ENCODE peak calls at places on chromosomes 12 and 14, in ten cellular contexts. One of them, this sample, is unnamed.

GRCh38 chr14:78157855-78158436 is 12.2 kb upstream of the NRXN3 start:
- DNase-seq in colonic mucosa: no peak
- DNase-seq in fibroblast of villous mesenchyme: peak; percentile 6
- DNase-seq in CD4-positive, CD25-positive, alpha-beta regulatory T cell: no peak
- DNase-seq in HepG2: peak; percentile 3
- DNase-seq in K562: peak; percentile 14
- DNase-seq in cardiac muscle cell: peak; percentile 24
- DNase-seq in trophoblast cell: no peak
- DNase-seq in upper lobe of left lung: no peak
- DNase-seq in A549: no peak
- DNase-seq in this sample: no peak

GRCh38 chr12:127223011-127223410 is 1044.0 kb upstream of the TMEM132C start:
- DNase-seq in HepG2: no peak
- DNase-seq in trophoblast cell: no peak
- DNase-seq in cardiac muscle cell: no peak
- DNase-seq in CD4-positive, CD25-positive, alpha-beta regulatory T cell: no peak
- DNase-seq in A549: no peak
- DNase-seq in fibroblast of villous mesenchyme: no peak
- DNase-seq in colonic mucosa: no peak
- DNase-seq in K562: no peak
- DNase-seq in upper lobe of left lung: no peak
- DNase-seq in this sample: no peak

GRCh38 chr12:93686572-93687365 is 9.6 kb downstream of the CRADD start:
- DNase-seq in colonic mucosa: no peak
- DNase-seq in cardiac muscle cell: no peak
- DNase-seq in CD4-positive, CD25-positive, alpha-beta regulatory T cell: no peak
- DNase-seq in HepG2: no peak
- DNase-seq in upper lobe of left lung: no peak
- DNase-seq in trophoblast cell: no peak
- DNase-seq in K562: no peak
- DNase-seq in A549: no peak
- DNase-seq in fibroblast of villous mesenchyme: no peak
- DNase-seq in this sample: no peak

GRCh38 chr12:56863789-56864188 is 70.4 kb downstream of the SDR9C7 start:
- DNase-seq in cardiac muscle cell: no peak
- DNase-seq in HepG2: no peak
- DNase-seq in colonic mucosa: no peak
- DNase-seq in K562: no peak
- DNase-seq in trophoblast cell: no peak
- DNase-seq in A549: no peak
- DNase-seq in fibroblast of villous mesenchyme: no peak
- DNase-seq in upper lobe of left lung: no peak
- DNase-seq in CD4-positive, CD25-positive, alpha-beta regulatory T cell: no peak
- DNase-seq in this sample: no peak

GRCh38 chr12:88419794-88420193 is 160.5 kb downstream of the KITLG start:
- DNase-seq in A549: no peak
- DNase-seq in cardiac muscle cell: peak; percentile 65
- DNase-seq in CD4-positive, CD25-positive, alpha-beta regulatory T cell: no peak
- DNase-seq in trophoblast cell: no peak
- DNase-seq in HepG2: no peak
- DNase-seq in K562: no peak
- DNase-seq in upper lobe of left lung: no peak
- DNase-seq in fibroblast of villous mesenchyme: no peak
- DNase-seq in colonic mucosa: no peak
- DNase-seq in this sample: no peak

GRCh38 chr14:72781476-72782181 is 112.3 kb downstream of the DPF3 start:
- DNase-seq in A549: peak; percentile 24
- DNase-seq in trophoblast cell: peak; percentile 7
- DNase-seq in fibroblast of villous mesenchyme: peak; percentile 49
- DNase-seq in K562: no peak
- DNase-seq in colonic mucosa: peak; percentile 3
- DNase-seq in HepG2: peak; percentile 84
- DNase-seq in upper lobe of left lung: no peak
- DNase-seq in cardiac muscle cell: peak; percentile 50
- DNase-seq in CD4-positive, CD25-positive, alpha-beta regulatory T cell: no peak
- DNase-seq in this sample: no peak

GRCh38 chr12:103679771-103680170 is 92.7 kb downstream of the STAB2 start:
- DNase-seq in CD4-positive, CD25-positive, alpha-beta regulatory T cell: no peak
- DNase-seq in trophoblast cell: no peak
- DNase-seq in fibroblast of villous mesenchyme: no peak
- DNase-seq in HepG2: no peak
- DNase-seq in A549: no peak
- DNase-seq in K562: no peak
- DNase-seq in upper lobe of left lung: no peak
- DNase-seq in cardiac muscle cell: no peak
- DNase-seq in colonic mucosa: no peak
- DNase-seq in this sample: no peak

GRCh38 chr12:64890873-64891468 is 66.5 kb downstream of the TBC1D30 start:
- DNase-seq in CD4-positive, CD25-positive, alpha-beta regulatory T cell: peak; percentile 59
- DNase-seq in upper lobe of left lung: no peak
- DNase-seq in trophoblast cell: no peak
- DNase-seq in fibroblast of villous mesenchyme: peak; percentile 73
- DNase-seq in colonic mucosa: no peak
- DNase-seq in HepG2: peak; percentile 61
- DNase-seq in cardiac muscle cell: peak; percentile 77
- DNase-seq in A549: peak; percentile 44
- DNase-seq in K562: peak; percentile 50
- DNase-seq in this sample: no peak

GRCh38 chr12:52049286-52049685 is 2.0 kb upstream of the NR4A1 start:
- DNase-seq in trophoblast cell: no peak
- DNase-seq in A549: no peak
- DNase-seq in CD4-positive, CD25-positive, alpha-beta regulatory T cell: no peak
- DNase-seq in upper lobe of left lung: no peak
- DNase-seq in colonic mucosa: no peak
- DNase-seq in cardiac muscle cell: no peak
- DNase-seq in HepG2: no peak
- DNase-seq in fibroblast of villous mesenchyme: no peak
- DNase-seq in K562: no peak
- DNase-seq in this sample: no peak

GRCh38 chr12:52050116-52050770 is 999 bp upstream of the NR4A1 start:
- DNase-seq in CD4-positive, CD25-positive, alpha-beta regulatory T cell: no peak
- DNase-seq in K562: no peak
- DNase-seq in A549: no peak
- DNase-seq in trophoblast cell: no peak
- DNase-seq in colonic mucosa: peak; percentile 57
- DNase-seq in cardiac muscle cell: peak; percentile 70
- DNase-seq in HepG2: no peak
- DNase-seq in fibroblast of villous mesenchyme: peak; percentile 55
- DNase-seq in upper lobe of left lung: no peak
- DNase-seq in this sample: no peak

GRCh38 chr12:52050771-52051541 is at the start of gene NR4A1:
- DNase-seq in A549: peak; percentile 95
- DNase-seq in trophoblast cell: peak; percentile 77
- DNase-seq in HepG2: peak; percentile 85
- DNase-seq in cardiac muscle cell: peak; percentile 98
- DNase-seq in fibroblast of villous mesenchyme: peak; percentile 98
- DNase-seq in colonic mucosa: peak; percentile 99
- DNase-seq in K562: peak; percentile 97
- DNase-seq in CD4-positive, CD25-positive, alpha-beta regulatory T cell: peak; percentile 98
- DNase-seq in upper lobe of left lung: peak; percentile 100
- DNase-seq in this sample: peak; percentile 99

GRCh38 chr12:52046859-52047258 is 4.4 kb upstream of the NR4A1 start:
- DNase-seq in K562: no peak
- DNase-seq in upper lobe of left lung: no peak
- DNase-seq in cardiac muscle cell: no peak
- DNase-seq in CD4-positive, CD25-positive, alpha-beta regulatory T cell: no peak
- DNase-seq in A549: no peak
- DNase-seq in trophoblast cell: no peak
- DNase-seq in colonic mucosa: no peak
- DNase-seq in fibroblast of villous mesenchyme: no peak
- DNase-seq in HepG2: no peak
- DNase-seq in this sample: no peak

GRCh38 chr12:52049688-52050087 is 1.6 kb upstream of the NR4A1 start:
- DNase-seq in HepG2: no peak
- DNase-seq in trophoblast cell: no peak
- DNase-seq in upper lobe of left lung: no peak
- DNase-seq in fibroblast of villous mesenchyme: no peak
- DNase-seq in A549: no peak
- DNase-seq in CD4-positive, CD25-positive, alpha-beta regulatory T cell: no peak
- DNase-seq in colonic mucosa: peak; percentile 20
- DNase-seq in K562: no peak
- DNase-seq in cardiac muscle cell: no peak
- DNase-seq in this sample: no peak
- H3K4me3 ChIP-seq in HepG2: no peak overlapping the region
- H3K4me3 ChIP-seq in trophoblast cell: no peak overlapping the region
- H3K4me3 ChIP-seq in upper lobe of left lung: no peak overlapping the region
- H3K4me3 ChIP-seq in fibroblast of villous mesenchyme: no peak overlapping the region
- H3K4me3 ChIP-seq in A549: no peak overlapping the region
- H3K4me3 ChIP-seq in CD4-positive, CD25-positive, alpha-beta regulatory T cell: no peak overlapping the region
- H3K4me3 ChIP-seq in colonic mucosa: no peak overlapping the region
- H3K4me3 ChIP-seq in K562: no peak overlapping the region
- H3K4me3 ChIP-seq in cardiac muscle cell: no peak overlapping the region
- H3K4me3 ChIP-seq in this sample: no peak overlapping the region

GRCh38 chr12:128905003-128905544 is 51.8 kb downstream of the GLT1D1 start:
- DNase-seq in upper lobe of left lung: peak; percentile 21
- DNase-seq in HepG2: peak; percentile 78
- DNase-seq in A549: no peak
- DNase-seq in K562: no peak
- DNase-seq in trophoblast cell: no peak
- DNase-seq in colonic mucosa: no peak
- DNase-seq in cardiac muscle cell: no peak
- DNase-seq in CD4-positive, CD25-positive, alpha-beta regulatory T cell: no peak
- DNase-seq in fibroblast of villous mesenchyme: no peak
- DNase-seq in this sample: no peak

GRCh38 chr12:128908254-128908653 is 55.0 kb downstream of the GLT1D1 start:
- DNase-seq in cardiac muscle cell: no peak
- DNase-seq in fibroblast of villous mesenchyme: no peak
- DNase-seq in trophoblast cell: no peak
- DNase-seq in K562: no peak
- DNase-seq in upper lobe of left lung: no peak
- DNase-seq in CD4-positive, CD25-positive, alpha-beta regulatory T cell: no peak
- DNase-seq in colonic mucosa: no peak
- DNase-seq in A549: no peak
- DNase-seq in HepG2: no peak
- DNase-seq in this sample: no peak

GRCh38 chr12:128906485-128907137 is 53.3 kb downstream of the GLT1D1 start:
- DNase-seq in CD4-positive, CD25-positive, alpha-beta regulatory T cell: no peak
- DNase-seq in trophoblast cell: no peak
- DNase-seq in colonic mucosa: no peak
- DNase-seq in cardiac muscle cell: no peak
- DNase-seq in fibroblast of villous mesenchyme: no peak
- DNase-seq in HepG2: no peak
- DNase-seq in upper lobe of left lung: no peak
- DNase-seq in A549: no peak
- DNase-seq in K562: no peak
- DNase-seq in this sample: no peak

GRCh38 chr12:128903231-128903630 is 50.0 kb downstream of the GLT1D1 start:
- DNase-seq in K562: no peak
- DNase-seq in fibroblast of villous mesenchyme: no peak
- DNase-seq in A549: no peak
- DNase-seq in upper lobe of left lung: no peak
- DNase-seq in HepG2: no peak
- DNase-seq in CD4-positive, CD25-positive, alpha-beta regulatory T cell: no peak
- DNase-seq in cardiac muscle cell: no peak
- DNase-seq in colonic mucosa: no peak
- DNase-seq in trophoblast cell: no peak
- DNase-seq in this sample: no peak
- H3K4me3 ChIP-seq in K562: no peak overlapping the region
- H3K4me3 ChIP-seq in fibroblast of villous mesenchyme: no peak overlapping the region
- H3K4me3 ChIP-seq in A549: no peak overlapping the region
- H3K4me3 ChIP-seq in upper lobe of left lung: no peak overlapping the region
- H3K4me3 ChIP-seq in HepG2: no peak overlapping the region
- H3K4me3 ChIP-seq in CD4-positive, CD25-positive, alpha-beta regulatory T cell: no peak overlapping the region
- H3K4me3 ChIP-seq in cardiac muscle cell: no peak overlapping the region
- H3K4me3 ChIP-seq in colonic mucosa: no peak overlapping the region
- H3K4me3 ChIP-seq in trophoblast cell: no peak overlapping the region
- H3K4me3 ChIP-seq in this sample: no peak overlapping the region

GRCh38 chr14:63887899-63888298 is 35.1 kb downstream of the SYNE2 start:
- DNase-seq in A549: no peak
- DNase-seq in upper lobe of left lung: no peak
- DNase-seq in CD4-positive, CD25-positive, alpha-beta regulatory T cell: no peak
- DNase-seq in fibroblast of villous mesenchyme: no peak
- DNase-seq in trophoblast cell: no peak
- DNase-seq in K562: no peak
- DNase-seq in HepG2: no peak
- DNase-seq in cardiac muscle cell: no peak
- DNase-seq in colonic mucosa: no peak
- DNase-seq in this sample: no peak

GRCh38 chr14:63890553-63890952 is 37.7 kb downstream of the SYNE2 start:
- DNase-seq in cardiac muscle cell: peak; percentile 29
- DNase-seq in K562: no peak
- DNase-seq in trophoblast cell: no peak
- DNase-seq in A549: no peak
- DNase-seq in colonic mucosa: no peak
- DNase-seq in CD4-positive, CD25-positive, alpha-beta regulatory T cell: no peak
- DNase-seq in HepG2: no peak
- DNase-seq in fibroblast of villous mesenchyme: no peak
- DNase-seq in upper lobe of left lung: no peak
- DNase-seq in this sample: no peak

GRCh38 chr14:63895510-63895909 is 42.7 kb downstream of the SYNE2 start:
- DNase-seq in CD4-positive, CD25-positive, alpha-beta regulatory T cell: no peak
- DNase-seq in K562: no peak
- DNase-seq in HepG2: no peak
- DNase-seq in cardiac muscle cell: no peak
- DNase-seq in fibroblast of villous mesenchyme: no peak
- DNase-seq in upper lobe of left lung: no peak
- DNase-seq in A549: no peak
- DNase-seq in trophoblast cell: no peak
- DNase-seq in colonic mucosa: no peak
- DNase-seq in this sample: no peak

GRCh38 chr14:63893701-63894458 is 41.1 kb downstream of the SYNE2 start:
- DNase-seq in cardiac muscle cell: peak; percentile 98
- DNase-seq in trophoblast cell: peak; percentile 48
- DNase-seq in upper lobe of left lung: no peak
- DNase-seq in HepG2: no peak
- DNase-seq in colonic mucosa: no peak
- DNase-seq in K562: no peak
- DNase-seq in fibroblast of villous mesenchyme: peak; percentile 91
- DNase-seq in CD4-positive, CD25-positive, alpha-beta regulatory T cell: no peak
- DNase-seq in A549: no peak
- DNase-seq in this sample: no peak

DNA sequence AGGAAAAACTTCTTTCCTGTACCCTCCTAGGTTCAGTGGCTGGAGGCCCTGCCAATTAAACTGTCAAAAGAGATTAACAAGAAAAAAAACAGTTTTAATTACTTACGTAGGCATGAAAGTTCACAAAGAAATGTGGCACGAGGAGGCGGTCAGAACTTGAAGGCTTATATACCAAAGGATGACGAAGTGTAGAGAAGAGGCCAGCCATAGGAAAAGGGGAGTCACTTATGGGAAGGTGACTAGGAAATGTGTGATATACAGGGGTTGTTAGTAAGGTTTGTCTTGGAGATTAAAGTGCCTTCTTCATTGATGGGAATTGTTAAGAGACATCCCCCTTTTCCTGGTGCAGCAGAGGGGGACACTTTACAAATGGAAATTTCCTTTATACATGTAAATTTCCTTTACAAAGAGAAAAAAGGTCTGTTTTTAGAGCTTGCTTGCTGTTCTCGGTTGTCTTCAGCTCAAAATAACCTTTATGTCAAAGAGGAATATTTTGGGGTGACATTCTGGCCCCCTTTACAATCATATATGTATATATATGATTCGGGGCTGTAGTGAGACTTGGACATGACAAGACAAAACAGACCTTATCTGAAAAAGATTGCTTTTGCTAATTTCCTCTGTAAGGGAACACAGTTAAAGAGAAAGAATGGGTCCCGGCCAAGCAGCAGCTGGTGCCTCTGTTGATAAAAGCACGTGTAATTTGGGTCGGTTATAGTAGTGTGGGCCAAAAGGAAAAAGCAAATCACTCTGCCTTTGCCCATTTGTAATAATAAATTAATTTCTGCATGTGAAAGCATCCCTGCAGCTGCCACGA is 38.6 kb downstream of the SYNE2 start:
- DNase-seq in cardiac muscle cell: peak; percentile 48
- DNase-seq in trophoblast cell: no peak
- DNase-seq in A549: no peak
- DNase-seq in colonic mucosa: no peak
- DNase-seq in K562: no peak
- DNase-seq in fibroblast of villous mesenchyme: peak; percentile 73
- DNase-seq in CD4-positive, CD25-positive, alpha-beta regulatory T cell: no peak
- DNase-seq in upper lobe of left lung: no peak
- DNase-seq in HepG2: no peak
- DNase-seq in this sample: no peak
- H3K4me3 ChIP-seq in cardiac muscle cell: no peak overlapping the region
- H3K4me3 ChIP-seq in trophoblast cell: no peak overlapping the region
- H3K4me3 ChIP-seq in A549: no peak overlapping the region
- H3K4me3 ChIP-seq in colonic mucosa: no peak overlapping the region
- H3K4me3 ChIP-seq in K562: no peak overlapping the region
- H3K4me3 ChIP-seq in fibroblast of villous mesenchyme: no peak overlapping the region
- H3K4me3 ChIP-seq in CD4-positive, CD25-positive, alpha-beta regulatory T cell: no peak overlapping the region
- H3K4me3 ChIP-seq in upper lobe of left lung: no peak overlapping the region
- H3K4me3 ChIP-seq in HepG2: no peak overlapping the region
- H3K4me3 ChIP-seq in this sample: no peak overlapping the region

GRCh38 chr12:24561882-24562760 is 386.8 kb downstream of the BCAT1 start:
- DNase-seq in trophoblast cell: no peak
- DNase-seq in CD4-positive, CD25-positive, alpha-beta regulatory T cell: no peak
- DNase-seq in fibroblast of villous mesenchyme: peak; percentile 73
- DNase-seq in K562: no peak
- DNase-seq in cardiac muscle cell: peak; percentile 73
- DNase-seq in HepG2: no peak
- DNase-seq in colonic mucosa: peak; percentile 42
- DNase-seq in A549: peak; percentile 17
- DNase-seq in upper lobe of left lung: peak; percentile 91
- DNase-seq in this sample: no peak

GRCh38 chr12:24560867-24561266 is 388.0 kb downstream of the BCAT1 start:
- DNase-seq in upper lobe of left lung: no peak
- DNase-seq in fibroblast of villous mesenchyme: no peak
- DNase-seq in cardiac muscle cell: no peak
- DNase-seq in CD4-positive, CD25-positive, alpha-beta regulatory T cell: no peak
- DNase-seq in trophoblast cell: no peak
- DNase-seq in colonic mucosa: no peak
- DNase-seq in HepG2: no peak
- DNase-seq in A549: no peak
- DNase-seq in K562: no peak
- DNase-seq in this sample: no peak

GRCh38 chr12:24561411-24561871 is 387.5 kb downstream of the BCAT1 start:
- DNase-seq in A549: peak; percentile 10
- DNase-seq in CD4-positive, CD25-positive, alpha-beta regulatory T cell: no peak
- DNase-seq in fibroblast of villous mesenchyme: peak; percentile 80
- DNase-seq in K562: no peak
- DNase-seq in trophoblast cell: no peak
- DNase-seq in upper lobe of left lung: no peak
- DNase-seq in cardiac muscle cell: peak; percentile 59
- DNase-seq in HepG2: no peak
- DNase-seq in colonic mucosa: no peak
- DNase-seq in this sample: no peak

GRCh38 chr12:24565300-24565699 is 383.6 kb downstream of the BCAT1 start:
- DNase-seq in A549: no peak
- DNase-seq in CD4-positive, CD25-positive, alpha-beta regulatory T cell: no peak
- DNase-seq in cardiac muscle cell: no peak
- DNase-seq in upper lobe of left lung: no peak
- DNase-seq in trophoblast cell: no peak
- DNase-seq in fibroblast of villous mesenchyme: no peak
- DNase-seq in HepG2: no peak
- DNase-seq in K562: no peak
- DNase-seq in colonic mucosa: no peak
- DNase-seq in this sample: no peak

DNA sequence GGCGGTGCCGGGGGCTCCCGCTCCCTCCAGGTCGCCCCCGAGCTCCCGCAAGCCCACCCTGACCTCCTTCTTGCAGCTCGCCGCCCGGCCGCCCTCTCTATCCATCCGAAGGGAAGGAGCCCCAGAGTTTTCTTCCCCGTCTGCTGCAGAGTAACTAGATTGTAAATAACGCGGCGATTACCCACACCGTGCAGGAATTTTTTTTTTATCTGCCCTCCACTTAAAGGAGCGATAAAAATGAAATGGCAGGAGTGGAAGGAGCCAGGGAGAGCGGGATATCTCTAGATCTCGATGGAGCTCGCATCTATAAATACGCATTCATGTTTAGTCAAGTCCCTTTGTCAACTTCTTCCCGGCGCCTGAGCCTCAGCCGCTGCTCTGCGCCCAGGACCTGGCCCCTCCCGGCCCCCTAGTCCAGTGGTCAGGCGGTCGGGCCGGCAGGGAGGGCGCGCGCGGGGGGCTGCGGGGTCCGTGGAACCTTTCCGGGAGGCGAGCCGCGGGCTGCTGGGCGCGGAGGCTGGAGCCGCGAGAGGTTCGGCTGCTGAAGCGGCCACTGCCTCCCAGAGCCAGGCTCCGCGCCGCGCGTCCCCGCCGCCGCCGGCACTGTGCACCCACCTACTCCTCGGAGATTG is 386.0 kb downstream of the BCAT1 start:
- DNase-seq in colonic mucosa: no peak
- DNase-seq in fibroblast of villous mesenchyme: peak; percentile 81
- DNase-seq in A549: peak; percentile 12
- DNase-seq in upper lobe of left lung: peak; percentile 91
- DNase-seq in K562: no peak
- DNase-seq in cardiac muscle cell: peak; percentile 42
- DNase-seq in CD4-positive, CD25-positive, alpha-beta regulatory T cell: no peak
- DNase-seq in trophoblast cell: no peak
- DNase-seq in HepG2: no peak
- DNase-seq in this sample: no peak
- H3K4me3 ChIP-seq in colonic mucosa: peak overlapping the region; percentile 33
- H3K4me3 ChIP-seq in fibroblast of villous mesenchyme: peak overlapping the region; percentile 93
- H3K4me3 ChIP-seq in A549: peak overlapping the region; percentile 56
- H3K4me3 ChIP-seq in upper lobe of left lung: peak overlapping the region; percentile 62
- H3K4me3 ChIP-seq in K562: no peak overlapping the region
- H3K4me3 ChIP-seq in cardiac muscle cell: peak overlapping the region; percentile 94
- H3K4me3 ChIP-seq in CD4-positive, CD25-positive, alpha-beta regulatory T cell: no peak overlapping the region
- H3K4me3 ChIP-seq in trophoblast cell: peak overlapping the region; percentile 81
- H3K4me3 ChIP-seq in HepG2: peak overlapping the region; percentile 46
- H3K4me3 ChIP-seq in this sample: no peak overlapping the region